ENCODE peak calls at places on chromosomes 12 and 14, in seven cellular contexts. U is HCT116, Q is HepG2, E is SK-N-SH, R is GM12878, M is K562, C is T47D. D is an unnamed sample.

GRCh38 chr14:74950795-74951442 is 4.5 kb downstream of the PGF start:
- DNase-seq in U (no peak), Q (peak), E (no peak), R (no peak), M (no peak), C (no peak), D (no peak)

GRCh38 chr12:14326699-14327098 is 38.8 kb upstream of the ATF7IP start:
- DNase-seq in U (no peak), Q (no peak), E (no peak), R (no peak), M (no peak), C (no peak), D (no peak)

GRCh38 chr12:55930771-55931316 is at the start of gene DGKA:
- DNase-seq in U (peak), Q (peak), E (peak), R (peak), M (peak), C (peak), D (no peak)

GRCh38 chr14:101906645-101907044 is 57.7 kb upstream of the DYNC1H1 start:
- DNase-seq in U (no peak), Q (no peak), E (no peak), R (no peak), M (no peak), C (no peak), D (no peak)

GRCh38 chr12:34607520-34608195 is 585.4 kb downstream of the ALG10 start:
- DNase-seq in U (no peak), Q (no peak), E (peak), R (no peak), M (no peak), C (no peak), D (no peak)

GRCh38 chr12:127284870-127285431 is 982.0 kb upstream of the TMEM132C start:
- DNase-seq in U (no peak), Q (no peak), E (no peak), R (no peak), M (no peak), C (no peak), D (no peak)

GRCh38 chr12:96143392-96143791 is 50.8 kb upstream of the ELK3 start:
- DNase-seq in U (no peak), Q (no peak), E (no peak), R (no peak), M (no peak), C (no peak), D (no peak)

GRCh38 chr14:74510955-74511354 is 17.4 kb downstream of the ISCA2 start:
- DNase-seq in U (no peak), Q (no peak), E (no peak), R (no peak), M (no peak), C (no peak), D (no peak)

GRCh38 chr12:101713059-101713682 is 15.7 kb downstream of the CHPT1 start:
- DNase-seq in U (no peak), Q (peak), E (no peak), R (no peak), M (peak), C (no peak), D (no peak)

GRCh38 chr12:69502342-69503081 is 32.3 kb downstream of the FRS2 start:
- DNase-seq in U (peak), Q (no peak), E (no peak), R (no peak), M (no peak), C (no peak), D (no peak)

GRCh38 chr12:68080577-68080976 is 79.0 kb downstream of the IFNG start:
- DNase-seq in U (no peak), Q (no peak), E (no peak), R (no peak), M (no peak), C (no peak), D (no peak)

GRCh38 chr14:32693114-32693513 is 245.6 kb upstream of the NPAS3 start:
- DNase-seq in U (no peak), Q (no peak), E (no peak), R (no peak), M (no peak), C (no peak), D (no peak)

GRCh38 chr14:56810850-56811595 is 744 bp upstream of the OTX2 start:
- DNase-seq in U (no peak), Q (no peak), E (no peak), R (no peak), M (no peak), C (no peak), D (no peak)

GRCh38 chr12:28794796-28795195 is 354.3 kb upstream of the FAR2 start:
- DNase-seq in U (no peak), Q (no peak), E (no peak), R (no peak), M (no peak), C (no peak), D (no peak)

GRCh38 chr14:20782280-20782890 is 1.3 kb downstream of the RNASE6 start:
- DNase-seq in U (no peak), Q (no peak), E (no peak), R (no peak), M (no peak), C (no peak), D (no peak)

GRCh38 chr12:70876952-70877351 is 43.6 kb downstream of the PTPRR start:
- DNase-seq in U (no peak), Q (peak), E (no peak), R (no peak), M (no peak), C (no peak), D (no peak)

GRCh38 chr14:75486317-75486716 is 36.0 kb upstream of the BATF start:
- DNase-seq in U (no peak), Q (no peak), E (no peak), R (no peak), M (peak), C (no peak), D (no peak)

GRCh38 chr14:103532216-103533136 is 3.5 kb downstream of the TRMT61A start:
- DNase-seq in U (no peak), Q (no peak), E (no peak), R (no peak), M (no peak), C (no peak), D (no peak)

GRCh38 chr14:100159107-100159864 is at the start of gene DEGS2:
- DNase-seq in U (no peak), Q (no peak), E (peak), R (no peak), M (no peak), C (peak), D (no peak)

GRCh38 chr12:56004211-56004610 is 7.1 kb downstream of the SUOX start:
- DNase-seq in U (no peak), Q (no peak), E (no peak), R (no peak), M (no peak), C (no peak), D (no peak)

GRCh38 chr14:56460469-56460868 is 119.1 kb upstream of the TMEM260 start:
- DNase-seq in U (no peak), Q (no peak), E (no peak), R (no peak), M (no peak), C (no peak), D (no peak)

GRCh38 chr14:35389315-35389667 is 15.3 kb downstream of the NFKBIA start:
- DNase-seq in U (no peak), Q (no peak), E (no peak), R (no peak), M (no peak), C (no peak), D (no peak)

GRCh38 chr12:19387182-19387581 is 52.1 kb upstream of the AEBP2 start:
- DNase-seq in U (no peak), Q (no peak), E (no peak), R (no peak), M (no peak), C (no peak), D (no peak)

GRCh38 chr12:75944097-75944904 is 87.3 kb downstream of the PHLDA1 start:
- DNase-seq in U (peak), Q (peak), E (no peak), R (peak), M (peak), C (no peak), D (peak)

GRCh38 chr12:114288071-114288470 is 117.9 kb downstream of the TBX5 start:
- DNase-seq in U (no peak), Q (no peak), E (no peak), R (no peak), M (no peak), C (no peak), D (no peak)

GRCh38 chr12:6703631-6704030 is 3.0 kb upstream of the PIANP start:
- DNase-seq in U (no peak), Q (peak), E (no peak), R (no peak), M (peak), C (no peak), D (no peak)

GRCh38 chr12:52120951-52121847 is 41.7 kb downstream of the SMIM41 start:
- DNase-seq in U (no peak), Q (no peak), E (peak), R (no peak), M (no peak), C (no peak), D (no peak)

GRCh38 chr14:75247286-75247922 is 31.2 kb upstream of the FOS start:
- DNase-seq in U (no peak), Q (peak), E (no peak), R (peak), M (no peak), C (no peak), D (no peak)

GRCh38 chr12:72271741-72272661 is at the start of gene TRHDE:
- DNase-seq in U (no peak), Q (no peak), E (peak), R (no peak), M (no peak), C (no peak), D (peak)

GRCh38 chr14:76298896-76299295 is 77.0 kb upstream of the ESRRB start:
- DNase-seq in U (no peak), Q (no peak), E (no peak), R (no peak), M (no peak), C (no peak), D (no peak)

GRCh38 chr12:106090586-106091411 is 48.0 kb downstream of the NUAK1 start:
- DNase-seq in U (no peak), Q (no peak), E (no peak), R (no peak), M (no peak), C (no peak), D (no peak)

GRCh38 chr14:105019861-105020814 is 745 bp downstream of the CDCA4 start:
- DNase-seq in U (no peak), Q (no peak), E (no peak), R (no peak), M (peak), C (no peak), D (no peak)

GRCh38 chr12:120680165-120680738 is 6.7 kb upstream of the MLEC start:
- DNase-seq in U (no peak), Q (no peak), E (no peak), R (no peak), M (no peak), C (no peak), D (no peak)

GRCh38 chr12:120678572-120678971 is 8.4 kb upstream of the MLEC start:
- DNase-seq in U (no peak), Q (no peak), E (no peak), R (no peak), M (no peak), C (no peak), D (no peak)

GRCh38 chr12:120674172-120674571 is 12.8 kb upstream of the MLEC start:
- DNase-seq in U (no peak), Q (no peak), E (no peak), R (no peak), M (no peak), C (no peak), D (no peak)

GRCh38 chr12:120677765-120678473 is 9.0 kb upstream of the MLEC start:
- DNase-seq in U (no peak), Q (no peak), E (no peak), R (peak), M (peak), C (no peak), D (peak)
- TF ChIP-seq JUND in U (peak), Q (no peak), E (no peak), R (no peak), M (no peak), C (no peak), D (no peak)

DNA sequence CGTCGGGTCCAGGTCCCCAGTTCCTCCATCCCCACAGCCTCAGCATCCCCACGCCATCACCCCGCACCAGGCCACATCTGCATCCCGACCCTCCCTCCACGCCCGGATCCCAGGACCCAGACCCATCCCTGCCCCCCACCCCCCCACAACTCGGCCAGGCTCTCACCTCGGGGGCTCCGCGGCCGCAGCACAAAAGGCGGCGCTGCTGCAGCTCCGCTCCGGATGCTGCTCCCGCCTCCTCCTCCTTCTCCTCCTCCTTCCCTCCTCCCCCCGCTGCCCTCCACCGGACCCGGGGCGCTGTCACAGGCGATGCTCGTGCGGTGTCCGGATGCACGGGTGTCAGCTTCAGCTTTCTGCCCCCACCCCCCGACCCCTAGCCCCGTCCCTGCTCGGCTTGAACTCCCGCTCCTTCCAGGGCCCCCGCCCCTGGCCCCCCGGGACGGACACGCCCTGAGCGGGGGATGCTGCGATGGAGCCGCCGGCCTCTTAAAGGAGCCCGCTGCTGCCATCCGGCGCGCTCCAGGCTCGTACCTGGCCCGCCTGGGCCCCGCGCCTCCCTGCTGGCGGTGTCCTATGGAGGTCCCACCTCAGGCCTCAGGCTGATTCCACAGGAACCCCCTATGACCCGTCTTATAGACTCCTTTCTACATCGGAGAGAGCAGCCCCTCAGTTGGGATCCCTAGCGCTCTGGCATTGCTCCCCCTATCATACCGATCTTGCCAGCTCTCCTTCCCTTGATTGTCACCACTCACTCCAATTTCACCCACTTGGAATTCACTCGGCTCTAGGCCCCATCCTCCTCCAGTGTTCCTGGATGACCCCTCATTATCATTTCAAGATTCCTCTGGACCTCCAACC is at the start of gene MAP3K12:
- DNase-seq in U (no peak), Q (no peak), E (peak), R (no peak), M (peak), C (no peak), D (no peak)
- TF ChIP-seq JUND in U (no peak), Q (no peak), E (no peak), R (no peak), M (no peak), C (no peak), D (no peak)

DNA sequence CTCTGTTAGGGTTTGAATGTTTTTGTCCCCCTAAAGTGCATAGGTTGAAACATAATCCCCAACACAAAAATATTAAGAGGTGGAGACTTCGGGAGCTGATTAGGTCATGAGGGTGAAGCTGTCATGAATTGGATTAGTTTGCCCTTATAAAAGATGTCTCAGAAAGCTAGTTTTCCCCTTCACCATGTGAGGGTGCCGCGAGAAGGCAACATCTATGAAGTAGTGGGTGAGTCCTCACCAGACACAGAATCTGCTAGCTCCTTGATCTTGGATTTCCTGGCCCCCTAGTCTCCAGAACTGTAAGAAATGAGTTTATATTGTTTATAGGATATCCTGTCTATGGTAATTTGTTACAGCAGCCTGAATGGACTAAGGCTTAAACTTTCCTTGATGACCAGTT is 301.5 kb upstream of the ATP2B1 start:
- DNase-seq in U (no peak), Q (no peak), E (no peak), R (no peak), M (no peak), C (no peak), D (no peak)
- TF ChIP-seq JUND in U (no peak), Q (no peak), E (no peak), R (no peak), M (no peak), C (no peak), D (no peak)

DNA sequence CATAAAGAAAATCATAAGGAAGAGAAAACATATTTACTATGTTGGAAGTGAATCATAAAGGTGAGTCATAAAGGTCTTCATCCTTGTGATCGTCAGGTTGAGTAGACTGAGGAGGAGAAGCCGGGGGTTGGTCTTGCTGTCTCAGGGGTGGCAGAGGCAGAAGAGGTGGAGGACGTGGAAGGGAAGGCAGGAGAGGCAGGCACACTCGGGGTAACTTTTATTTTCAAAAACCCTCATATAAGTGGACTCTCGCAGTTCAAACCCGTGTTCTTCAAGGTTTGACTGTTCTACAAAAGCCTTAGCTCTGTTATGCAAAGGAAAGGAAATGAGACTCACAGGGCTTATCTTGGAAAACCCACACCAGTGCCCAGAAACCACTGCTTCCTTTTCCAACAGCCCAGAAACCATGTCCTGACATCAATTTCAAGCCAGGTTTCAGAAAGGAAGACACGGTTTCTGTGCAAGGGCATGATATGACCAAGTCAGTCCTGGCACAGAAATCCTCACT is 14.0 kb downstream of the SMCO2 start:
- DNase-seq in U (no peak), Q (no peak), E (no peak), R (peak), M (no peak), C (no peak), D (no peak)
- TF ChIP-seq JUND in U (peak), Q (no peak), E (no peak), R (no peak), M (no peak), C (no peak), D (no peak)

GRCh38 chr12:65894127-65894526 is 69.8 kb downstream of the HMGA2 start:
- DNase-seq in U (no peak), Q (no peak), E (no peak), R (no peak), M (no peak), C (no peak), D (no peak)
- TF ChIP-seq JUND in U (no peak), Q (no peak), E (no peak), R (no peak), M (no peak), C (no peak), D (no peak)

D was measured in H1.